ENCODE peak calls at places on chromosomes 12 and 14, in seven cellular contexts. W is vagina, F is suprapubic skin, Y is K562, I is body of pancreas, H is HCT116, O is thyroid gland. Q is an unnamed sample. For H3K4me1, the result is how much of the 10 kb centered on the place peaks cover.

GRCh38 chr12:39723831-39724230 is 104.2 kb upstream of the ABCD2 start:
- DNase-seq in W (no peak), F (no peak), Y (no peak), I (no peak), H (no peak), O (no peak), Q (no peak)

GRCh38 chr14:43793579-43793978 is 713.5 kb downstream of the FSCB start:
- DNase-seq in W (no peak), F (no peak), Y (no peak), I (no peak), H (no peak), O (no peak), Q (no peak)

GRCh38 chr12:41966916-41967315 is 177.8 kb downstream of the GXYLT1 start:
- DNase-seq in W (no peak), F (no peak), Y (no peak), I (no peak), H (no peak), O (no peak), Q (no peak)

GRCh38 chr12:106919910-106920544 is 35.7 kb upstream of the TMEM263 start:
- DNase-seq in W (no peak), F (no peak), Y (peak), I (peak), H (peak), O (no peak), Q (no peak)

GRCh38 chr14:94054401-94054800 is 26.6 kb downstream of the DDX24 start:
- DNase-seq in W (peak), F (no peak), Y (no peak), I (no peak), H (no peak), O (no peak), Q (no peak)

GRCh38 chr14:100645200-100645985 is 58.2 kb upstream of the BEGAIN start:
- DNase-seq in W (no peak), F (peak), Y (peak), I (peak), H (peak), O (peak), Q (peak)

GRCh38 chr12:56528836-56529235 is 7.2 kb downstream of the RBMS2 start:
- DNase-seq in W (no peak), F (no peak), Y (no peak), I (no peak), H (no peak), O (no peak), Q (no peak)

GRCh38 chr14:103770902-103771301 is 55.3 kb downstream of the ZFYVE21 start:
- DNase-seq in W (no peak), F (no peak), Y (no peak), I (no peak), H (no peak), O (no peak), Q (no peak)

GRCh38 chr12:65302891-65303290 is 24.4 kb downstream of the MSRB3 start:
- DNase-seq in W (no peak), F (no peak), Y (no peak), I (no peak), H (no peak), O (no peak), Q (no peak)

GRCh38 chr14:50023671-50024490 is 92.5 kb downstream of the VCPKMT start:
- DNase-seq in W (no peak), F (no peak), Y (no peak), I (no peak), H (no peak), O (no peak), Q (peak)

GRCh38 chr12:131020326-131020725 is 66.6 kb downstream of the ADGRD1 start:
- DNase-seq in W (no peak), F (no peak), Y (no peak), I (no peak), H (no peak), O (peak), Q (no peak)

GRCh38 chr12:106133136-106134087 is 5.3 kb downstream of the NUAK1 start:
- DNase-seq in W (no peak), F (no peak), Y (no peak), I (no peak), H (no peak), O (no peak), Q (no peak)

GRCh38 chr14:95692109-95692508 is 5.9 kb downstream of the TCL1B start:
- DNase-seq in W (peak), F (no peak), Y (no peak), I (no peak), H (no peak), O (no peak), Q (no peak)

DNA sequence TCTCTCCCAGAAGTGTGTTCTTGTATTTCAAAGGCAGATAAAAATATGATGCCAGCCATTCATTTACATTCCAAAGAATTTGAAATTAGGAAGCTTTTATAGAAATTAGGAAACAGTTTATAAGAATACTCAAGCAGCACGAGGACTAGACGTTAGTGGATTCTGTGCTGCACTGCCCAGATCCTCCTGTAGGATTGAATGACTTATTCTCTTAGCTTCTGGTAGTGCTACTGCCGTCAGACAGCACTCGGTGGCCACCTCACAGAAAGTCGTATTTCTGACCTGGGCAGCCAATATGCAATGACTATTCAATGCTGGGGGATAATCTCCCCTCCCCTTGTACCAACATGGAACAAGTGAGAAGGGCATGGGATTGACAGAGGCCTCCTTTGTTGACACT is 326.4 kb downstream of the RPL10L start:
- DNase-seq in W (no peak), F (no peak), Y (no peak), I (no peak), H (no peak), O (no peak), Q (no peak)
- H3K27ac ChIP-seq in W (no peak), F (no peak), Y (no peak), I (no peak), H (no peak), O (no peak), Q (no peak)

DNA sequence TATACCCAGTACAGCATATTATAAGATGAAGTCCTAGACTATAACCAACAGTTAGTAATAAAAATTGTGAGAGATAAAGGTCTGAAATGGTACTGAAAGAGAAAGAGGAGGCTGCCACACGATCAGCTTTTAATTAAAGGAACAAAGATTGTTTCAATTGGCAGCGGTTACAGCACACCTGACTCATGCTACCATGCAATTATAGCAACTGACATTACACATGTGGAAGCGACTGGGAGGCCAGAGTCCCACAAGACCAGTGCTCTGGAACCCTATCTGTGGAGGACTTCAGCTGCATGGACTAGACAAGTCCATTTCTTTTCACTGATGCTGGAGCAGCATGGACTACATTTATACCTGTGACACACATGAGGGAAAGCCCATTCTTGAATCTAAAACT is 55.2 kb downstream of the SEL1L start:
- DNase-seq in W (no peak), F (no peak), Y (no peak), I (no peak), H (no peak), O (no peak), Q (peak)
- H3K4me1 ChIP-seq in W (under half), F (under half), Y (under half), I (half or more), H (under half), O (under half), Q (under half)

DNA sequence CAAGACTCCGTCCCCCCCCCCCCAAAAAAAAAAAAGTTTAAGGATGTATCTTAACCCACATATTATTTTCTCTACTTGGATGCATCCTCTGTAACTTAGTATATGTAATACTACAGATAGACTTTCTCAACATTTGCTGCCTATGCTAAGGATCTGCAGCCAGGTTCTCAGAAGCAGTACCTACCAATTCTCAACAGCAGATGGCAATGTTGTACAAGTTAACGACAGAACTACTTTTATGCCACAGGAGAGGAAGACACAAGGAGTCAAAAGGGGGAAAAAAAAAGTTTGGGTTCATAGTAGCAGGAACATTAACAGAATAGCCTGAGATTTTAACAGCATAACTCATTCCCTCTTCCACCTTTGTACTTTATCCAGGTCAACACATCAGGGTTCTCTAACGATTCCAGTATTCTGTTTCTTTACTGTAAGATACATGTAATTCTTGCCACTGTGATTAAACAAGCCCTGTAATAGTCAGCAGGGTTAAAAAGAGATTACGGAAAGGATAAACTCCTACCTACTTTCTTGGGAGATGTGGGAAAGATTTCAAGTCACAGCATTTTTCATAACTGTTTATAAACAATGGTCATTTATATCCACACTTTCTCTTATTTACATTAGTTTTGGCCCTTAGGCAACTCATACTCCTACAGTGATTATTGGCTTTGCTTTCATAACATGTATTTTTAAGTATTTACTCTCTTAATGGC is 5.7 kb upstream of the NEK9 start:
- DNase-seq in W (no peak), F (no peak), Y (peak), I (peak), H (peak), O (peak), Q (peak)
- TF ChIP-seq POLR2A in W (no peak), F (no peak), Y (no peak), I (no peak), H (no peak), O (no peak), Q (no peak)

DNA sequence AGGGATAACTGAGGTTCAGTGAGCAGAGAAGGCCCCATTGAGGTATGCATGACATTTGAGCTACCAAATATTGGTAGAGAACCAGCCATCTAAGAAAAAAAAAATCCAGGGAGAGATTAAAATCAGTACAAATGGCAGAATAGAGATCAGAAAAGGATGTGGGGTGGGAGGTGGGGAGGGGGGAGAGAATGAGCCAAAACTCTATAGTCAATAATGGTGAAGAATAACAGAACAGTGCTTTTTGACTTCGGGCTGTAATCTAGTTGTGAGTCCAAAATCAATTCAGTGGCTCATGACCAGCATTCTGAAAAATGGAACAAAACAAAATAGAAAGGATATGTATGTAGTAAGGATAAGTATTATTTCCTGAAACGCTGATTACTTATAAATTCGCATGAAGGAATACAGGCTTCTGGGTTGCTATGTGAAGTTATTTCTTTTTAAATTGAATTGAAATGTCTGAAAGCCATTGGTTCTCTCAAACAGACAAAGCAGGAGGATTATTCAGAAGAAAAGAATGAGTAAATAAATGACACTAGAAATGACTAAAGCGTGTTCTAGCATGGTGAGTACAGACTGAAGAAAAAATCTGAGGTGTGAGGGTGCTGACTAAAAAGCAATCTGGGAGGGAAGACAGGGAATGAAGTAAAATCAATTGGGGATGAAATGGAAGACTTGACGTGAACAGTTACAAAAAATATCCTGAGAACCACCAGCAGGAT is 72.4 kb downstream of the ATP2B1 start:
- DNase-seq in W (no peak), F (no peak), Y (no peak), I (no peak), H (no peak), O (no peak), Q (no peak)
- H3K27ac ChIP-seq in W (no peak), F (no peak), Y (no peak), I (no peak), H (no peak), O (no peak), Q (no peak)